ENCODE peak calls at places on chromosome 18, in seven cellular contexts. J, Z, S, M, D, O and C are unnamed samples.

GRCh38 chr18:25230658-25231326 is 121.2 kb downstream of the ZNF521 start:
- DNase-seq in O (peak; percentile 80), Z (no peak), S (peak; percentile 75), D (no peak), M (peak; percentile 89), J (no peak), C (no peak)

GRCh38 chr18:3346487-3346886 is 84.6 kb downstream of the MYL12B start:
- DNase-seq in O (no peak), M (no peak), J (no peak), S (no peak), D (no peak), Z (no peak), C (no peak)

GRCh38 chr18:58625839-58626238 is 3.1 kb downstream of the ALPK2 start:
- DNase-seq in O (no peak), J (no peak), D (no peak), M (no peak), Z (no peak), S (no peak), C (no peak)

GRCh38 chr18:13621446-13621849 is 104.9 kb downstream of the FAM210A start:
- DNase-seq in M (no peak), D (no peak), O (no peak), J (no peak), Z (no peak), S (no peak), C (no peak)

GRCh38 chr18:48031011-48031480 is 100.6 kb upstream of the SMAD2 start:
- DNase-seq in S (no peak), O (peak; percentile 73), Z (peak; percentile 82), J (peak; percentile 12), M (peak; percentile 73), D (peak; percentile 91), C (peak; percentile 57)

GRCh38 chr18:73661457-73661856 is 486.2 kb downstream of the FBXO15 start:
- DNase-seq in J (no peak), O (no peak), S (no peak), D (no peak), M (no peak), Z (no peak), C (no peak)

GRCh38 chr18:70249118-70249517 is 39.7 kb upstream of the SOCS6 start:
- DNase-seq in O (peak; percentile 72), M (no peak), D (no peak), S (no peak), J (no peak), Z (no peak), C (no peak)

GRCh38 chr18:59769105-59769865 is 72.1 kb upstream of the CCBE1 start:
- DNase-seq in D (no peak), S (no peak), O (peak; percentile 85), M (peak; percentile 73), Z (no peak), J (no peak), C (no peak)

GRCh38 chr18:70182548-70182947 is 22.9 kb downstream of the RTTN start:
- DNase-seq in D (no peak), O (peak; percentile 52), Z (no peak), J (no peak), M (no peak), S (no peak), C (no peak)

GRCh38 chr18:80201739-80202138 is 45.6 kb downstream of the PARD6G start:
- DNase-seq in D (no peak), S (no peak), Z (no peak), J (no peak), M (no peak), O (no peak), C (no peak)

GRCh38 chr18:29147944-29148343 is 971.0 kb upstream of the CDH2 start:
- DNase-seq in J (no peak), S (no peak), M (peak; percentile 83), Z (peak; percentile 7), D (peak; percentile 20), O (peak; percentile 80), C (peak; percentile 19)

GRCh38 chr18:58139627-58140026 is 95.6 kb downstream of the NEDD4L start:
- DNase-seq in M (no peak), O (no peak), S (no peak), D (no peak), Z (no peak), J (no peak), C (no peak)

GRCh38 chr18:48330016-48330991 is 78.9 kb downstream of the ZBTB7C start:
- DNase-seq in Z (no peak), J (no peak), O (peak; percentile 87), S (no peak), M (peak; percentile 72), D (no peak), C (no peak)

GRCh38 chr18:44789704-44790103 is 109.0 kb downstream of the SETBP1 start:
- DNase-seq in O (peak; percentile 16), D (no peak), M (peak; percentile 35), S (no peak), J (no peak), Z (peak; percentile 55), C (peak; percentile 12)

GRCh38 chr18:26806224-26806623 is 59.3 kb downstream of the AQP4 start:
- DNase-seq in J (no peak), S (no peak), Z (no peak), D (no peak), M (no peak), O (no peak), C (no peak)

GRCh38 chr18:34122724-34123334 is 101.9 kb downstream of the NOL4 start:
- DNase-seq in D (peak; percentile 27), Z (peak; percentile 72), O (peak; percentile 74), S (no peak), J (peak; percentile 68), M (peak; percentile 72), C (peak; percentile 10)

GRCh38 chr18:80167947-80168745 is 59.1 kb downstream of the ADNP2 start:
- DNase-seq in O (no peak), S (no peak), D (no peak), Z (no peak), M (no peak), J (no peak), C (no peak)

GRCh38 chr18:54776282-54776977 is 51.8 kb upstream of the RAB27B start:
- DNase-seq in Z (no peak), J (no peak), S (no peak), O (peak; percentile 99), M (peak; percentile 99), D (no peak), C (peak; percentile 16)

GRCh38 chr18:48581941-48582340 is 43.1 kb downstream of the CTIF start:
- DNase-seq in M (no peak), J (no peak), O (no peak), Z (no peak), D (no peak), S (no peak), C (no peak)

GRCh38 chr18:76569644-76570415 is 74.8 kb upstream of the ZNF516 start:
- DNase-seq in Z (peak; percentile 32), D (no peak), M (no peak), O (no peak), J (no peak), S (no peak), C (no peak)

GRCh38 chr18:7147399-7147798 is 29.8 kb upstream of the LAMA1 start:
- DNase-seq in D (peak; percentile 65), Z (peak; percentile 30), M (no peak), S (no peak), J (no peak), O (no peak), C (no peak)

GRCh38 chr18:713135-713490 is 683 bp upstream of the ENOSF1 start:
- DNase-seq in S (no peak), Z (no peak), O (no peak), J (no peak), D (no peak), M (no peak), C (no peak)
- H3K4me3 ChIP-seq in S (peak overlapping the region; percentile 75), Z (peak overlapping the region; percentile 60), O (peak overlapping the region; percentile 53), J (no peak overlapping the region), D (no peak overlapping the region), M (peak overlapping the region; percentile 91), C (no peak overlapping the region)

GRCh38 chr18:62603211-62603610 is 80.4 kb downstream of the ZCCHC2 start:
- DNase-seq in S (no peak), D (no peak), J (no peak), O (no peak), M (no peak), Z (no peak), C (no peak)

GRCh38 chr18:62605685-62606084 is 82.9 kb downstream of the ZCCHC2 start:
- DNase-seq in Z (peak; percentile 49), S (no peak), D (no peak), J (no peak), O (no peak), M (no peak), C (no peak)

GRCh38 chr18:62602706-62603105 is 79.9 kb downstream of the ZCCHC2 start:
- DNase-seq in O (no peak), D (no peak), S (no peak), M (no peak), Z (no peak), J (no peak), C (no peak)

GRCh38 chr18:62606106-62606505 is 83.3 kb downstream of the ZCCHC2 start:
- DNase-seq in M (no peak), O (no peak), D (no peak), S (no peak), Z (no peak), J (no peak), C (no peak)

DNA sequence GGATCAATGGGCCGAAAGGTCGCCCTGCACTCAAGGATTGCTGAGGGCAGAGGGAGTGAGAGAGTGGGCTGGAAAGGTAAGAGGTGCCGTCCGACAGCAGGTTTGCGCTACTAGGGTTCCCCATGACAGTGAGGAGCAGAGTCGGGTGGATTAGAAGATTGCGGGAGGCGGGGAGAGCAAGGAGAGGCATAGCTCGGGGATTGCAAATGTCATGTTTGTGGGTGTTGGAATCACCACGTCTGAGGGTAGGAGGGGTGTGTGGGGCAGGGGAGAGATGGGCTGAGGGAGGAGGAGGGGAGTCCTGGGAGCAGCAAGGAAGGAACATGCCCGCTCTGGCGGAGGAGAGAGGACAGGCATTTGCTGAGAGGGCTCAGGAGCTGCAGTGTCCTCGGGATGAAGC is 81.2 kb downstream of the ZCCHC2 start:
- DNase-seq in D (no peak), O (no peak), Z (no peak), J (no peak), M (no peak), S (no peak), C (no peak)
- H3K4me3 ChIP-seq in D (no peak overlapping the region), O (no peak overlapping the region), Z (no peak overlapping the region), J (no peak overlapping the region), M (no peak overlapping the region), S (no peak overlapping the region), C (no peak overlapping the region)

DNA sequence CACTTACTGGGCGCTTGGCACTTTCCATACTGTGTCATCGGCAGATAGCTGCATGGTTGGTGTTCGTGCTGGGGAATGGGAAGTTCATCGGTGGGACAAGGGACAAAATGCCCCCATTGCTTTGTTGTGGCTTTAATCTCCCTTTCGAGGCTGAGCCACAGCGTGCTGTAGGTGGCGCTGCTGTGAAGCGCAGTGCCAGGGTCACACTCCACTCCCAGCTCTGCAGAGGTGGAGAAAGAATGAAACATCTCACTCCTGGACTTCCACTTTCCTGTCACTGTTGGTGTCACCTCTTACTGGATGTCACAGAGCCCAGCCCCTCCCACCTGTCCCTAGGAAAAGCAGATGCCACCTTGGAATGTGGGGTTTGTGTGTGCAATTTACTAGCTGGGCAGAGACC is 8.7 kb downstream of the TYMS start:
- DNase-seq in Z (peak; percentile 18), M (no peak), S (no peak), J (no peak), O (no peak), D (no peak), C (no peak)
- H3K4me3 ChIP-seq in Z (no peak overlapping the region), M (no peak overlapping the region), S (no peak overlapping the region), J (no peak overlapping the region), O (no peak overlapping the region), D (no peak overlapping the region), C (no peak overlapping the region)

DNA sequence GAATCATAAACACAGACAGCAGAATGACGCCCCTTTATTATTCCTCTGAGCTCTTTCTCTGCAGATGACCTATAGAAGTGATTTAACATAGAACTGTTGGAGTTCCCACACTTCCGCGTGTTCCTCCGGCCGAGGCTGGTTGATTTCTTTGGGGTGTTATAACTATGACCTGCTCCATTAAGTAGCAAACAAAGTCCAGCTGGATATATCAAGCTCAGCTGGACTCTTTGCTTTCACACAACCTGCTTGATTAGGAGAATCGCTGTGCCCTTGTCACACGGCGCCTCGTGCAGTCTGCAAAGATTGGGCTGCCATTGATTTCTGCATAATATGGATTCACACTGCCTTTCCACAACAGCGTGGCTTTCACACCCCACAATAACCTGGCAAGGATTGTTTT is 485.8 kb downstream of the TXNL1 start:
- DNase-seq in M (no peak), S (no peak), D (no peak), Z (no peak), J (no peak), O (no peak), C (no peak)
- H3K4me3 ChIP-seq in M (no peak overlapping the region), S (no peak overlapping the region), D (no peak overlapping the region), Z (no peak overlapping the region), J (no peak overlapping the region), O (no peak overlapping the region), C (no peak overlapping the region)